ENCODE peak calls at places on chromosomes 2 and 18, in four cellular contexts. A, W, D and E are unnamed samples.

GRCh38 chr2:25814681-25815080 is 63.6 kb downstream of the ASXL2 start:
- DNase-seq in W (no peak), A (no peak), D (no peak), E (no peak)

GRCh38 chr2:48306409-48307284 is 223.3 kb upstream of the STON1 start:
- DNase-seq in W (no peak), A (peak; percentile 10), D (no peak), E (peak; percentile 86)

GRCh38 chr2:58925676-58926081 is 684.6 kb upstream of the FANCL start:
- DNase-seq in D (no peak), W (no peak), A (peak; percentile 69), E (no peak)

GRCh38 chr2:208827549-208828221 is 421.1 kb downstream of the PTH2R start:
- DNase-seq in W (peak; percentile 12), D (no peak), A (no peak), E (no peak)

GRCh38 chr2:107986278-107987217 is at the start of gene SLC5A7:
- DNase-seq in W (peak; percentile 18), A (no peak), D (no peak), E (no peak)

GRCh38 chr2:6228251-6228650 is 536.1 kb downstream of the SOX11 start:
- DNase-seq in W (no peak), A (no peak), D (no peak), E (no peak)

GRCh38 chr18:67217551-67218166 is 298.9 kb downstream of the DSEL start:
- DNase-seq in D (peak; percentile 65), A (no peak), W (peak; percentile 67), E (peak; percentile 89)

GRCh38 chr2:177633111-177633510 is 240.5 kb downstream of the AGPS start:
- DNase-seq in A (no peak), D (no peak), W (no peak), E (no peak)

GRCh38 chr2:75277111-75277510 is 77.8 kb upstream of the TACR1 start:
- DNase-seq in W (no peak), D (no peak), A (no peak), E (peak; percentile 65)

GRCh38 chr2:178747767-178748166 is 59.5 kb downstream of the TTN start:
- DNase-seq in W (no peak), D (peak; percentile 2), A (no peak), E (peak; percentile 22)

GRCh38 chr2:199973703-199974102 is 18.3 kb downstream of the MAIP1 start:
- DNase-seq in W (peak; percentile 19), A (no peak), D (no peak), E (peak; percentile 68)

GRCh38 chr2:156397229-156397628 is 39.0 kb upstream of the GPD2 start:
- DNase-seq in W (no peak), D (no peak), A (no peak), E (no peak)

GRCh38 chr18:26227051-26227672 is 917 bp downstream of the TAF4B start:
- DNase-seq in W (no peak), A (peak; percentile 1), D (no peak), E (peak; percentile 11)

GRCh38 chr2:108388045-108388444 is 10.3 kb downstream of the SULT1C4 start:
- DNase-seq in A (no peak), D (no peak), W (no peak), E (no peak)

GRCh38 chr2:146994246-146994645 is 850.6 kb upstream of the ACVR2A start:
- DNase-seq in A (no peak), W (no peak), D (no peak), E (no peak)

GRCh38 chr18:2508678-2509077 is 62.6 kb downstream of the METTL4 start:
- DNase-seq in A (no peak), W (no peak), D (no peak), E (no peak)

GRCh38 chr18:58449366-58449935 is 179.4 kb downstream of the ALPK2 start:
- DNase-seq in A (no peak), W (no peak), D (no peak), E (no peak)

GRCh38 chr18:76495435-76496199 is 575 bp upstream of the ZNF516 start:
- DNase-seq in W (peak; percentile 54), A (no peak), D (peak; percentile 40), E (peak; percentile 47)

GRCh38 chr2:50648031-50648430 is 383.9 kb downstream of the NRXN1 start:
- DNase-seq in W (no peak), D (no peak), A (no peak), E (no peak)

GRCh38 chr2:2667690-2668089 is 336.6 kb upstream of the MYT1L start:
- DNase-seq in W (no peak), A (no peak), D (no peak), E (no peak)

GRCh38 chr2:217208867-217209266 is 349.0 kb upstream of the TNP1 start:
- DNase-seq in A (no peak), D (no peak), W (no peak), E (no peak)

GRCh38 chr2:226794077-226794670 is 5.4 kb downstream of the IRS1 start:
- DNase-seq in W (no peak), D (no peak), A (no peak), E (no peak)

GRCh38 chr2:206410714-206411113 is 32.6 kb upstream of the ADAM23 start:
- DNase-seq in D (no peak), A (no peak), W (no peak), E (no peak)

GRCh38 chr2:14806567-14807077 is 174.1 kb downstream of the LRATD1 start:
- DNase-seq in D (no peak), W (no peak), A (no peak), E (no peak)

GRCh38 chr18:46555724-46556123 is 101.3 kb downstream of the LOXHD1 start:
- DNase-seq in A (peak; percentile 15), W (peak; percentile 77), D (no peak), E (peak; percentile 2)

GRCh38 chr2:233408366-233409285 is 54.3 kb downstream of the DGKD start:
- DNase-seq in W (no peak), A (no peak), D (no peak), E (no peak)

GRCh38 chr2:285506-285905 is 2.4 kb downstream of the ALKAL2 start:
- DNase-seq in W (no peak), A (no peak), D (peak; percentile 64), E (peak; percentile 72)

GRCh38 chr18:498901-499300 is 1.6 kb downstream of the COLEC12 start:
- DNase-seq in W (no peak), D (no peak), A (no peak), E (no peak)

GRCh38 chr18:500556-501405 is at the start of gene COLEC12:
- DNase-seq in A (peak; percentile 57), D (no peak), W (peak; percentile 81), E (peak; percentile 56)

GRCh38 chr18:500230-500555 is 308 bp downstream of the COLEC12 start:
- DNase-seq in D (no peak), W (peak; percentile 49), A (peak; percentile 40), E (peak; percentile 59)

GRCh38 chr18:499351-500229 is 911 bp downstream of the COLEC12 start:
- DNase-seq in W (peak; percentile 52), D (peak; percentile 90), A (peak; percentile 66), E (peak; percentile 71)

DNA sequence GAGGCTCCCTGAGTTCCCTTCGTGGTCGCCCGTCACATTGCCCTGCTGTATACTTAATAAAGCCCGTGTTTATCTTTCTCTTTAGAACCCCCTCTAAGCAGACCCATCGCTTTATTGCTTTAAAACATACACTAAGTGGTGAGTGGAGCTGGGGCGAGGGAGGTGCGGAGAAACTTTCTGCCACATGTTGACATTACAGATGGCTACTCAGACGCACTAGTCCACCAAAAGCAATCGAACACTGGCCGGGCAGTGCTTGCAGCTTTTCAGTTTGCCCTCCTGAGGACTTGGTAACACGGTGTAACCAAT is 859 bp upstream of the COLEC12 start:
- DNase-seq in D (no peak), A (no peak), W (no peak), E (no peak)
- H3K4me3 ChIP-seq in D (no peak overlapping the region), A (no peak overlapping the region), W (peak overlapping the region; percentile 97), E (no peak overlapping the region)

DNA sequence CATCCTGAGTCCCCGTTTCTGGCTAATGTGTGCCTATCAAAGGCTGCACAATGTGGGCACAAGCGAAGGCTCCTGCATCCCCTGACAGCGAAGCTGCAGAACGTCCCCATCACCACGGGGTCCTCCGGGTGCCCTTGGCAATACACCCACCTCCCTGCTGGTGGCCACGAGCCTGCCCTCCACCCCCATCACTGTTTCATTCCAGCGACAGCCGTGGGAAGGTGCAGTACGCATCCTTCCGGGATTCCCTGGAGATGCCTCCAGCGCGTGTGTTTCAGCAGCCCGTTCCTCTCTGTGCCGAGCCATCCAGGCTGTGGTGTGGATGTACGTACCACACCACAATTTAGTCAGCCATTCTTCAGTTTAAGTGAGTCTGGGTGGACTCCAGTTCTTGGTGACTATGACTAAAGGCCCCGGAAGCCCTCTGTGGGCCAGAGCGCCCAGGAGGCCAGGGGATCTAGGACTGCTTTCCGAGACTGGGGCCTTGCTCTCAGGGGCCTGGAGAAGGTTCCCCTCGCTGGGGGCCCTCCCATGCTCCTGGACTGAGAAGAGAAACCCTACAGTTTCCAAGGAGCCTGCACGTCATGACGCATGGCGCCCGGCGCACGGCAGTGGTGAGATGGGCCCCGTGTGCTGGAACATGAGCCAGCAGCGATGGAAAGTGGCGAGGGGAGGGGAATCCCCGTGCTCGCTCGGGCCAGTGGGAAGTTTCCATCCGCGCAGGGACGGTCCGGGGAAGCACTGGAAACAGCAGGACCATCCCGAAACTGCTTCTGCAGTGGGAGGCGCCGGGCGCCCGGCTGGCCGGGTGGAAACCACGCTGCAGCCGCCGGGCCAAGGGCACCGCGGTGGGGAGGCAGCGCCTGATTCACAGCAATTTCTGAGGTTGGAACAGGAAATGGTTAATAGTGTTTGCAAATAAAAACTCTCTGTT is 4.6 kb upstream of the PDCD1 start:
- DNase-seq in W (no peak), D (no peak), A (no peak), E (peak; percentile 41)
- H3K4me3 ChIP-seq in W (no peak overlapping the region), D (no peak overlapping the region), A (no peak overlapping the region), E (no peak overlapping the region)

GRCh38 chr2:9896216-9896615 is 52.9 kb downstream of the TAF1B start:
- DNase-seq in A (no peak), D (no peak), W (no peak), E (no peak)
- H3K4me3 ChIP-seq in A (no peak overlapping the region), D (no peak overlapping the region), W (no peak overlapping the region), E (no peak overlapping the region)

GRCh38 chr2:197208029-197208428 is 102.6 kb downstream of the ANKRD44 start:
- DNase-seq in W (no peak), A (no peak), D (no peak), E (no peak)

GRCh38 chr2:197209274-197209673 is 101.3 kb downstream of the ANKRD44 start:
- DNase-seq in A (no peak), D (no peak), W (no peak), E (no peak)

GRCh38 chr2:197208841-197209240 is 101.7 kb downstream of the ANKRD44 start:
- DNase-seq in W (no peak), D (no peak), A (no peak), E (no peak)

GRCh38 chr2:197210450-197210849 is 100.1 kb downstream of the ANKRD44 start:
- DNase-seq in D (no peak), W (no peak), A (no peak), E (no peak)

DNA sequence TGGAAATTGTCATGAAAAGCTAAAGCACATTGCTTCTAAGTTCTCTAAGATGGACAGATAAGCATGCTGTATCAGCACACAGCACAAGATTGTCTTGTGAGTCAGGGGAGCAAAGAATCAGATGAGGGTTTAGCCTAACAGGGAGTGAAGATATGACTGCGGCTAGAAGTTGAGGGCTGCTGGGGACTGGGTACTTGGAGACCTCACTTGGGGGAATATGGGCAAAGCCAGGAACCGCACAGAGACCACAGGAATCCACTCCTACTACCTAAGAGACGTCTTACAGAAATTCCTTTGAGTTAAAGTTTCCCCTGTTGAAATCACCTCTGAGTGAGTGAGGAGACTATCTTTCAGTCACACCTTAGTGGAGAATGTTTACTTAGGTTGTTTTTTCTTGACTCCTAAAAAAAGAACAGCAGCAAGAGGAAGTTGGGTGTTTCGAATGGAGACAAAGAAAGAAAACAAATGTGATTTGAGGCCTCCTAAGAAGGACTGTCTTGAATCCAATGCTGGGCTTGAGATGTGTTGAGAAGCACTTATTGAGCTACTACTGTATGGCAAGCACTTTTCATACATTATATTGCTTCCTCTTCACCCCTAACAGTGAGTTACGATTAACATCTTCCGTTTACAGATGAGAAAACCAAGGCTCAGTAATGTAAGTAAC is 100.7 kb downstream of the ANKRD44 start:
- DNase-seq in D (no peak), W (no peak), A (no peak), E (no peak)
- H3K4me3 ChIP-seq in D (no peak overlapping the region), W (no peak overlapping the region), A (no peak overlapping the region), E (no peak overlapping the region)

GRCh38 chr18:12408247-12408869 is 629 bp downstream of the PRELID3A start:
- DNase-seq in W (peak; percentile 69), A (no peak), D (no peak), E (peak; percentile 44)
- H3K4me3 ChIP-seq in W (peak overlapping the region; percentile 30), A (peak overlapping the region; percentile 61), D (peak overlapping the region; percentile 71), E (peak overlapping the region; percentile 60)